ENCODE peak calls at places on chromosomes 12 and 14, in five cellular contexts. L is fibroblast of lung, N is brain microvascular endothelial cell, T is A549, P is mammary epithelial cell. S is an unnamed sample.

GRCh38 chr14:97747282-97747681 is 950.1 kb downstream of the VRK1 start:
- DNase-seq in N (no peak), P (no peak), T (no peak), L (no peak), S (no peak)

GRCh38 chr14:94380225-94381148 is 7.9 kb downstream of the SERPINA1 start:
- DNase-seq in P (no peak), N (no peak), L (no peak), T (no peak), S (no peak)

GRCh38 chr12:14795028-14795448 is 8.2 kb downstream of the WBP11 start:
- DNase-seq in L (no peak), N (no peak), P (no peak), T (no peak), S (no peak)

GRCh38 chr14:75470238-75470797 is 42.5 kb downstream of the JDP2 start:
- DNase-seq in N (no peak), L (no peak), T (no peak), P (no peak), S (no peak)

GRCh38 chr12:100651694-100652093 is 78.2 kb downstream of the GAS2L3 start:
- DNase-seq in P (no peak), T (no peak), N (no peak), L (peak), S (no peak)

GRCh38 chr14:71336488-71337192 is 429.4 kb downstream of the PCNX1 start:
- DNase-seq in L (no peak), P (no peak), N (no peak), T (no peak), S (no peak)

GRCh38 chr14:63426838-63427237 is 108.1 kb upstream of the GPHB5 start:
- DNase-seq in T (no peak), L (peak), N (no peak), P (no peak), S (no peak)

GRCh38 chr12:54352891-54353874 is 11.1 kb downstream of the GPR84 start:
- DNase-seq in N (no peak), L (peak), P (no peak), T (no peak), S (peak)

GRCh38 chr14:61444215-61444768 is 122.9 kb downstream of the PRKCH start:
- DNase-seq in N (no peak), L (no peak), T (no peak), P (no peak), S (no peak)

GRCh38 chr12:2489266-2489665 is 305.5 kb upstream of the FKBP4 start:
- DNase-seq in L (no peak), P (no peak), T (no peak), N (no peak), S (no peak)

DNA sequence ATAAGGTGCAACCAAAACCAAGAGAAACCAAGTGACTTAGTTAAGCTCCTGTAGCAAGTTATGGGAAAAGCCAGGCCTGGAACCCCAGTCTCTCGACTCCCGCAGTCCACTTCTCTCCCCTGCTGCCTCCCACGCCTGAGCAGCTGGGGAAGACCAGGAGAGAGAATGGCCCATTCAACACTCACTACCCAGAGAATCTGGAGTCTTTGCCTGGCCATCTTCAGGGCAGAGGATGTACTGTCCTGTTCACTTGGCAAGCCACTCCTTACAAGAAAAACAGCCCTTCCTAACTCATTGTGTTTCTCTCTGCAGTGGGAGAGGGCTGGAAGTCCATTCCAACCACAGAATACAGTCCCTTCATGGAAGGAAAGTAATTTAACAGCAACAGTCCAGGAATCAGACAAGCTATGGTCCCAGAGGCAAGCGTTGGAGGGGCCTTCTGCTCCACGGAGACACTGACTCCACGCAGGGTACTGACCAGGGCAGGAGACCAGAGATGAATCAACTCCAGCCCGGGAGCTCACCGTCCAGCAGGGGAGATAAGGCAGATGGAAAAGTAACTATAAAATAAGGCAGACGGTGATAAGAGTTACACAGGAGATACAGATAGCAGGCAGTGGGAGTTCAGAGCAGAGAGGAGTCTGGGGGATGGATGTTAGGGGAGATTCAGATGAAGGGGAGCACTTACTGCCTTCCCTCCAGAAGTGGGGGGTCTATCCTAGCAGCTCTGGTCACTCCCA is 1.6 kb downstream of the PITPNM2 start:
- DNase-seq in N (no peak), P (no peak), L (no peak), T (peak), S (no peak)
- TF ChIP-seq CTCF in N (no peak), P (no peak), L (no peak), T (no peak), S (no peak)

GRCh38 chr14:99242238-99242637 is 29.8 kb downstream of the BCL11B start:
- DNase-seq in P (no peak), N (no peak), L (no peak), T (no peak), S (no peak)
- H3K4me3 ChIP-seq in P (no peak), N (no peak), L (no peak), T (no peak), S (no peak)

DNA sequence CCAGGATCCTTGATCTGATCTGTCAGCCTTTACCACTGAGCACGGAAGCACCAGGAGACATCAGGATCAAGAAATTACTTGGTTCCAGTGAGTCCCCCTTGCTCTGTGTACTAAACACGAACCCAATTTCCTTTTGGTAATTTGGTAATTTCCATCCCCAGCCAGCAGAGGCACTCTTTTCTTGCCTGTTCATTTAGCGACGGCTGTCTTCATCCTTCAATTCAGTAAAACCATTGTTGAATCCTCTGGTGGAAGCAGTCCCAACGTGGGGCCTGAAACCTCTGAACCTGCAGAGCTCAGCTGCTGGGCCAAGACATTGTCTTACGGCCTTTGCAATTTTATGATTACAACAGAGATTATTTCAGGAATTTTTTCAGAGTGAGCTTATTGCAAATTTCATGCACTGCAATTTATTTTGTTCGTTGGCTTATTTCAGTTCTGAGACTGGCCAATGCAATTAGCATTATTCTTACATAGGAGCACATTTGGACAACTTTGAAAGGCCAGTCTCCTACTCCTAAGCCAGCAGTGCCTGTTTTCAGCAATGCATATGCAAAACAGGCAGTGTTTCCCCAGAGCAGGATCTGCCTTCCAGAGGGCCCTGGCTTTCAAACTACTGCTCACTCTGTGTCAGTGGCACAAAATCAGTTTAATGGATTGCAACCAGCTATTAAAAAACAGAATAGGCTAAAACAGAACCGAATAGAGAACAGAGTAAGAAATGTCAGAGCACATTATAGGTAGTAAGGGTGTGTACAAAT is 372.9 kb upstream of the TMEM132C start:
- DNase-seq in L (no peak), N (peak), P (no peak), T (peak), S (no peak)
- TF ChIP-seq CTCF in L (no peak), N (peak), P (no peak), T (no peak), S (peak)

GRCh38 chr12:65881348-65881961 is 57.2 kb downstream of the HMGA2 start:
- DNase-seq in T (no peak), N (no peak), L (peak), P (no peak), S (peak)
- H3K4me3 ChIP-seq in T (no peak), N (peak), L (peak), P (no peak), S (peak)

DNA sequence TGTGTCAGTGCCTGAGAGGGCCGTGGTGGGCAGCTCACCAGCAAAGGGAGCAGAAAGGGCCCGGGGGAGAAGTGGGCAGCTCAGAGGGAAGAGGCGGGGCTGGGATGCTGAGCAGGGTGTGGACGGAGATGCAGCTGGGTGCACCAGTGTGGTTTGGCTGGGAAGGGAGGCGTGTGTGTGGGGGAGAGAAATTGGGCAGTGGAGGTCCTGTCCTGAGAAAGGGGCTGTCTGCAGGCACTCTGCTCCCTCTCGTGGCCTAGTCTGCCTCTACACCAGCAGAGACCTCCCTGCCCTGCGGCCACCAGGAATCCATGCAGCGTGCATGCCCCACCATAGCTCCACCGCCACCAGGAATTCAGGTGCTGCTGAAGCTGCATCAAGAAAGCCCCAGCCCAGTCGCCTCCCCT is 6.4 kb downstream of the TMEM121 start:
- DNase-seq in L (peak), P (no peak), T (peak), N (peak), S (no peak)
- TF ChIP-seq CTCF in L (peak), P (peak), T (peak), N (peak), S (peak)

GRCh38 chr12:56160160-56160763 is 2.1 kb downstream of the MYL6 start:
- DNase-seq in P (peak), T (no peak), N (peak), L (peak), S (no peak)

GRCh38 chr12:56162468-56163290 is 4.5 kb downstream of the MYL6 start:
- DNase-seq in P (no peak), L (peak), N (peak), T (no peak), S (no peak)

GRCh38 chr12:56159482-56160105 is 1.4 kb downstream of the MYL6 start:
- DNase-seq in N (no peak), T (no peak), P (no peak), L (no peak), S (no peak)

GRCh38 chr12:56161677-56162351 is 3.7 kb downstream of the MYL6 start:
- DNase-seq in P (no peak), N (no peak), L (peak), T (no peak), S (no peak)

GRCh38 chr12:56160894-56161667 is 2.9 kb downstream of the MYL6 start:
- DNase-seq in T (no peak), N (no peak), L (no peak), P (no peak), S (no peak)
- H3K4me3 ChIP-seq in T (peak), N (peak), L (peak), P (peak), S (peak)